ENCODE peak calls at places on chromosomes 7 and 10, in five cellular contexts. O is aorta; S is fibroblast of lung; Z is H9; J is CD4-positive, alpha-beta T cell. K is an unnamed sample. For H3K9me3 and H3K27me3, the result is how much of the 10 kb centered on the place peaks cover.

GRCh38 chr10:2982146-2982545 is 85.2 kb upstream of the PFKP start:
- DNase-seq in Z (no peak), S (no peak), J (no peak), O (no peak), K (no peak)

GRCh38 chr7:88217675-88218427 is 2.0 kb downstream of the SRI start:
- DNase-seq in O (no peak), S (peak), Z (no peak), J (no peak), K (no peak)

GRCh38 chr7:3791327-3791726 is 490.3 kb downstream of the SDK1 start:
- DNase-seq in O (no peak), Z (no peak), J (no peak), S (no peak), K (peak)

GRCh38 chr7:125316451-125316850 is 386.8 kb upstream of the POT1 start:
- DNase-seq in S (peak), O (no peak), J (no peak), Z (peak), K (peak)

GRCh38 chr7:130144632-130145171 is 60.5 kb downstream of the TMEM209 start:
- DNase-seq in J (no peak), S (peak), Z (no peak), O (no peak), K (no peak)

GRCh38 chr7:30032310-30033125 is 4.3 kb downstream of the PLEKHA8 start:
- DNase-seq in O (no peak), S (peak), J (no peak), Z (no peak), K (no peak)

GRCh38 chr10:103397191-103397825 is 882 bp downstream of the PDCD11 start:
- DNase-seq in J (no peak), O (no peak), S (no peak), Z (no peak), K (no peak)

GRCh38 chr7:37956791-37957190 is 36.4 kb downstream of the EPDR1 start:
- DNase-seq in S (peak), Z (no peak), O (no peak), J (no peak), K (no peak)

GRCh38 chr10:86045896-86046295 is 320.7 kb downstream of the GRID1 start:
- DNase-seq in O (no peak), S (no peak), Z (no peak), J (no peak), K (no peak)

GRCh38 chr10:95303950-95304349 is 13.1 kb upstream of the PDLIM1 start:
- DNase-seq in J (no peak), S (no peak), O (no peak), Z (no peak), K (no peak)

GRCh38 chr7:112211348-112211907 is 4.9 kb downstream of the ZNF277 start:
- DNase-seq in Z (no peak), O (no peak), J (no peak), S (peak), K (no peak)

GRCh38 chr7:135666156-135666555 is 3.8 kb downstream of the STMP1 start:
- DNase-seq in Z (no peak), O (no peak), S (peak), J (no peak), K (no peak)

GRCh38 chr7:105336009-105336408 is 52.7 kb downstream of the SRPK2 start:
- DNase-seq in Z (no peak), S (no peak), O (no peak), J (no peak), K (no peak)

GRCh38 chr10:74600170-74600569 is 226.2 kb upstream of the KAT6B start:
- DNase-seq in J (no peak), O (no peak), S (no peak), Z (no peak), K (no peak)

GRCh38 chr7:85094046-85094720 is 92.7 kb downstream of the SEMA3D start:
- DNase-seq in O (no peak), S (peak), J (no peak), Z (no peak), K (no peak)

GRCh38 chr10:129777687-129778086 is 186.4 kb downstream of the EBF3 start:
- DNase-seq in J (no peak), S (no peak), Z (no peak), O (peak), K (no peak)

GRCh38 chr7:44216521-44217030 is 15.8 kb downstream of the YKT6 start:
- DNase-seq in Z (peak), S (no peak), J (no peak), O (no peak), K (peak)

GRCh38 chr7:24965831-24966708 is 13.9 kb downstream of the OSBPL3 start:
- DNase-seq in J (no peak), O (no peak), Z (peak), S (peak), K (peak)

GRCh38 chr10:86152911-86153310 is 213.7 kb downstream of the GRID1 start:
- DNase-seq in O (no peak), S (no peak), Z (no peak), J (no peak), K (no peak)

GRCh38 chr10:125037145-125037544 is 95.2 kb downstream of the ZRANB1 start:
- DNase-seq in S (peak), O (peak), J (no peak), Z (no peak), K (no peak)

GRCh38 chr7:149854611-149855367 is 16.6 kb downstream of the ZNF862 start:
- DNase-seq in O (no peak), S (peak), J (peak), Z (peak), K (peak)

GRCh38 chr7:130277763-130278643 is 11.3 kb downstream of the CPA2 start:
- DNase-seq in Z (peak), J (no peak), O (peak), S (peak), K (peak)

GRCh38 chr10:47301833-47302232 is 1.8 kb downstream of the GDF10 start:
- DNase-seq in O (no peak), J (no peak), Z (no peak), S (no peak), K (no peak)

GRCh38 chr7:132380065-132380464 is 196.2 kb downstream of the PLXNA4 start:
- DNase-seq in S (peak), O (no peak), Z (no peak), J (no peak), K (no peak)

GRCh38 chr10:108204528-108205313 is 1040.2 kb upstream of the SORCS1 start:
- DNase-seq in S (peak), J (no peak), Z (peak), O (no peak), K (peak)

GRCh38 chr7:144391823-144392255 is 11.7 kb downstream of the NOBOX start:
- DNase-seq in Z (no peak), J (no peak), O (no peak), S (peak), K (no peak)

GRCh38 chr10:36494386-36494785 is 631.0 kb upstream of the ANKRD30A start:
- DNase-seq in J (no peak), S (peak), O (no peak), Z (no peak), K (no peak)

GRCh38 chr10:75957321-75957720 is 525.9 kb downstream of the LRMDA start:
- DNase-seq in Z (no peak), S (peak), J (no peak), O (no peak), K (peak)

GRCh38 chr7:18667466-18667865 is 171.9 kb downstream of the HDAC9 start:
- DNase-seq in O (no peak), J (no peak), Z (no peak), S (peak), K (no peak)

GRCh38 chr7:156650042-156650441 is 9.5 kb downstream of the RNF32 start:
- DNase-seq in J (no peak), O (no peak), Z (peak), S (no peak), K (peak)

GRCh38 chr10:10642741-10643280 is 374.9 kb upstream of the CELF2 start:
- DNase-seq in Z (peak), S (peak), J (no peak), O (peak), K (no peak)

GRCh38 chr7:45174328-45174610 is 16.7 kb downstream of the RAMP3 start:
- DNase-seq in J (no peak), S (no peak), O (peak), Z (no peak), K (no peak)

GRCh38 chr7:135856356-135857144 is 107.9 kb upstream of the FAM180A start:
- DNase-seq in Z (no peak), O (no peak), S (peak), J (no peak), K (no peak)

GRCh38 chr7:134768243-134768642 is 11.2 kb upstream of the CALD1 start:
- DNase-seq in S (no peak), J (no peak), Z (no peak), O (no peak), K (peak)

GRCh38 chr10:122471531-122472177 is 10.3 kb downstream of the HTRA1 start:
- DNase-seq in S (peak), O (no peak), Z (no peak), J (no peak), K (no peak)
- H3K9me3 ChIP-seq in S (under half), O (under half), Z (under half), J (under half), K (under half)

GRCh38 chr7:16688249-16688648 is 42.3 kb downstream of the BZW2 start:
- DNase-seq in Z (no peak), J (no peak), O (no peak), S (no peak), K (no peak)

DNA sequence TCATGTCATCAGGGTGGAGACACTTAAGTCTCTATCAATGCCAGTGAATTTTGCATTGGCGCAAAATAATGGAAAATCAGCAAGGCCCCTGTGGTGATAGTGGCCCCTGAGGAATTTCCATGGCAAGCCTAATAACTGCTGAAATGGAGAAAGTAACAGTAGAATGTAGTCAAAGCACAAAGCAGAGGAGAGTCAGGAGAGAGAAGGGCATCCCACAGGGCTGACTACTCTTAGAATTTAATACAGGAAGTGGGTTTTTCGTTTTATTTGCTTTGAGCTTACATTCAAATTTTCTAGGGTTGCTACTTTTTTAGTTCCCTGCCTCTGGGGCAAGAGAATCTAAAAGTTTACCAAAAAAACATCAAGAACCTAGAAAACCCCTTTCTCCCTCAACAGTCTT is 39.0 kb downstream of the BZW2 start:
- DNase-seq in S (no peak), Z (no peak), J (no peak), O (no peak), K (no peak)
- H3K27ac ChIP-seq in S (no peak), Z (no peak), J (peak), O (no peak), K (no peak)

DNA sequence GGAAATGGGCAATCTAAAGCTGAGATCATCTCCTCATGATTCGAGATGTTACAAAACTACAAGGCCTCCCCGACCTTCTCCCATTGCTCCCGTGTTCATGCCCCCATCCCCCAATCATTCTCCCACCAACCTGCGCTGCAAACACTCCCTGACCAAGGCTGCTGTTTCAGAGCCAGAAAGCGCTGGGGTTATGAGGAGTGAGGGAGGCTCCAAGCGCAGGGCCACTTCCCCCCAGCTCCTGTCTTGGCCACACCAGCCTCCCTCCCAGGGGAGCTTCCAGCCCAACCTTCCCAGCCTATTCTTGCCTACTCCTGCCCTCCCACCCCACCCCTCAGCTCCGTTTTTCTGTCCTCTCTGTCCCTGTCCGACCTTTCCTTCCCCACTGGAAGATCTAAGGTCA is 14.7 kb upstream of the NODAL start:
- DNase-seq in J (no peak), O (no peak), S (no peak), Z (peak), K (no peak)
- H3K27me3 ChIP-seq in J (under half), O (under half), S (under half), Z (under half), K (under half)

GRCh38 chr7:5064391-5065106 is 18.9 kb downstream of the RBAK start:
- DNase-seq in J (no peak), Z (no peak), O (no peak), S (peak), K (no peak)
- H3K9me3 ChIP-seq in J (half or more), Z (half or more), O (under half), S (under half), K (under half)

GRCh38 chr7:7100432-7100849 is 81.9 kb upstream of the C1GALT1 start:
- DNase-seq in S (peak), J (no peak), Z (peak), O (no peak), K (peak)
- H3K27ac ChIP-seq in S (no peak), J (no peak), Z (no peak), O (no peak), K (peak)

GRCh38 chr7:80134536-80135305 is at the start of gene GNAI1:
- DNase-seq in Z (peak), O (peak), S (peak), J (no peak), K (peak)
- H3K27me3 ChIP-seq in Z (under half), O (under half), S (under half), J (under half), K (under half)

GRCh38 chr7:2025188-2025587 is 207.6 kb downstream of the MAD1L1 start:
- DNase-seq in J (no peak), Z (no peak), O (no peak), S (no peak), K (no peak)
- H3K9me3 ChIP-seq in J (under half), Z (under half), O (under half), S (under half), K (under half)